ENCODE peak calls at places on chromosome 12, in seven cellular contexts. I is CD8-positive, alpha-beta T cell; P is heart right ventricle; D is cardiac muscle cell; T is foreskin keratinocyte; U is H1; H is right cardiac atrium. A is an unnamed sample. For H3K4me1, the result is how much of the 10 kb centered on the place peaks cover.

GRCh38 chr12:124921200-124922008 is 7.0 kb upstream of the UBC start:
- DNase-seq in I (peak), P (peak), D (peak), T (peak), U (no peak), H (peak), A (peak)

GRCh38 chr12:104585448-104586055 is 128.8 kb downstream of the CHST11 start:
- DNase-seq in I (no peak), P (no peak), D (no peak), T (no peak), U (no peak), H (no peak), A (no peak)

GRCh38 chr12:64518396-64518795 is 66.5 kb downstream of the TBK1 start:
- DNase-seq in I (no peak), P (no peak), D (no peak), T (no peak), U (no peak), H (no peak), A (no peak)

GRCh38 chr12:102197789-102198188 is at the start of gene PMCH:
- DNase-seq in I (no peak), P (no peak), D (no peak), T (peak), U (no peak), H (no peak), A (no peak)

GRCh38 chr12:104583311-104583710 is 126.6 kb downstream of the CHST11 start:
- DNase-seq in I (no peak), P (no peak), D (no peak), T (no peak), U (no peak), H (no peak), A (no peak)

GRCh38 chr12:91565816-91566215 is 383.2 kb upstream of the DCN start:
- DNase-seq in I (no peak), P (no peak), D (no peak), T (no peak), U (no peak), H (no peak), A (no peak)

GRCh38 chr12:57216014-57216891 is at the start of gene NXPH4:
- DNase-seq in I (peak), P (no peak), D (no peak), T (no peak), U (no peak), H (peak), A (peak)

GRCh38 chr12:63838411-63838810 is 6.1 kb upstream of the SRGAP1 start:
- DNase-seq in I (no peak), P (no peak), D (no peak), T (no peak), U (no peak), H (no peak), A (no peak)

GRCh38 chr12:57089259-57090245 is 638 bp downstream of the NAB2 start:
- DNase-seq in I (peak), P (peak), D (peak), T (no peak), U (no peak), H (peak), A (peak)

GRCh38 chr12:64780220-64780530 is 21.0 kb upstream of the GNS start:
- DNase-seq in I (no peak), P (no peak), D (no peak), T (no peak), U (no peak), H (no peak), A (no peak)

GRCh38 chr12:94047781-94048567 is 100.4 kb upstream of the PLXNC1 start:
- DNase-seq in I (no peak), P (peak), D (no peak), T (peak), U (no peak), H (no peak), A (peak)

GRCh38 chr12:9099552-9100190 is 16.0 kb downstream of the A2M start:
- DNase-seq in I (no peak), P (no peak), D (no peak), T (no peak), U (no peak), H (no peak), A (no peak)

GRCh38 chr12:68189766-68190700 is 30.5 kb upstream of the IFNG start:
- DNase-seq in I (peak), P (no peak), D (peak), T (peak), U (no peak), H (no peak), A (no peak)

GRCh38 chr12:12883369-12884001 is 7.9 kb upstream of the GPRC5A start:
- DNase-seq in I (no peak), P (no peak), D (peak), T (peak), U (no peak), H (no peak), A (peak)

GRCh38 chr12:15154108-15154507 is 67.1 kb downstream of the RERG start:
- DNase-seq in I (no peak), P (no peak), D (no peak), T (no peak), U (no peak), H (no peak), A (no peak)

GRCh38 chr12:74415633-74416032 is 122.0 kb upstream of the ATXN7L3B start:
- DNase-seq in I (no peak), P (no peak), D (peak), T (no peak), U (no peak), H (no peak), A (no peak)

GRCh38 chr12:113297214-113297587 is 37.7 kb downstream of the SLC8B1 start:
- DNase-seq in I (no peak), P (no peak), D (no peak), T (no peak), U (no peak), H (no peak), A (no peak)

GRCh38 chr12:78101181-78101876 is 270.6 kb downstream of the NAV3 start:
- DNase-seq in I (no peak), P (no peak), D (no peak), T (no peak), U (no peak), H (no peak), A (no peak)

GRCh38 chr12:94586589-94587259 is 63.6 kb downstream of the TMCC3 start:
- DNase-seq in I (no peak), P (no peak), D (no peak), T (no peak), U (no peak), H (no peak), A (no peak)

GRCh38 chr12:89059721-89060120 is 292.6 kb downstream of the DUSP6 start:
- DNase-seq in I (no peak), P (no peak), D (peak), T (no peak), U (no peak), H (no peak), A (no peak)

GRCh38 chr12:57522019-57522886 is at the start of gene MBD6:
- DNase-seq in I (peak), P (peak), D (peak), T (peak), U (no peak), H (peak), A (peak)

GRCh38 chr12:105192624-105193225 is 43.2 kb downstream of the APPL2 start:
- DNase-seq in I (no peak), P (no peak), D (no peak), T (no peak), U (no peak), H (no peak), A (no peak)

GRCh38 chr12:127548123-127548553 is 718.8 kb upstream of the TMEM132C start:
- DNase-seq in I (no peak), P (no peak), D (no peak), T (no peak), U (no peak), H (no peak), A (no peak)

GRCh38 chr12:28925726-28926376 is 223.2 kb upstream of the FAR2 start:
- DNase-seq in I (no peak), P (peak), D (peak), T (no peak), U (no peak), H (no peak), A (no peak)

GRCh38 chr12:120783197-120783596 is 57.6 kb downstream of the ACADS start:
- DNase-seq in I (no peak), P (no peak), D (peak), T (peak), U (no peak), H (no peak), A (no peak)

GRCh38 chr12:56151672-56152131 is 685 bp upstream of the MYL6B start:
- DNase-seq in I (peak), P (no peak), D (no peak), T (peak), U (no peak), H (no peak), A (peak)

GRCh38 chr12:701896-702539 is 38.8 kb upstream of the NINJ2 start:
- DNase-seq in I (no peak), P (no peak), D (peak), T (no peak), U (no peak), H (no peak), A (no peak)

GRCh38 chr12:80187660-80188090 is 88.3 kb downstream of the OTOGL start:
- DNase-seq in I (no peak), P (peak), D (peak), T (no peak), U (no peak), H (peak), A (no peak)

GRCh38 chr12:81502912-81503695 is 256.0 kb downstream of the PPFIA2 start:
- DNase-seq in I (no peak), P (no peak), D (peak), T (peak), U (no peak), H (no peak), A (no peak)

GRCh38 chr12:57832966-57833365 is 13.6 kb downstream of the CTDSP2 start:
- DNase-seq in I (no peak), P (no peak), D (no peak), T (no peak), U (no peak), H (no peak), A (no peak)

GRCh38 chr12:13435535-13435934 is 239.0 kb downstream of the EMP1 start:
- DNase-seq in I (no peak), P (no peak), D (no peak), T (no peak), U (peak), H (no peak), A (no peak)

GRCh38 chr12:16613199-16613598 is 7.2 kb upstream of the LMO3 start:
- DNase-seq in I (no peak), P (no peak), D (peak), T (no peak), U (no peak), H (no peak), A (no peak)

GRCh38 chr12:58268080-58268479 is 326.7 kb downstream of the ATP23 start:
- DNase-seq in I (no peak), P (no peak), D (peak), T (no peak), U (no peak), H (no peak), A (no peak)

GRCh38 chr12:121513464-121514183 is 67.2 kb downstream of the KDM2B start:
- DNase-seq in I (no peak), P (no peak), D (no peak), T (no peak), U (peak), H (no peak), A (no peak)

GRCh38 chr12:56679834-56680575 is 8.1 kb downstream of the PTGES3 start:
- DNase-seq in I (no peak), P (no peak), D (no peak), T (no peak), U (no peak), H (no peak), A (no peak)

GRCh38 chr12:66063976-66064375 is 66.6 kb downstream of the LLPH start:
- DNase-seq in I (no peak), P (no peak), D (no peak), T (no peak), U (no peak), H (no peak), A (no peak)

GRCh38 chr12:105425263-105426174 is 95.0 kb downstream of the C12orf75 start:
- DNase-seq in I (no peak), P (no peak), D (no peak), T (no peak), U (no peak), H (no peak), A (no peak)

GRCh38 chr12:33187409-33187808 is 252.2 kb downstream of the SYT10 start:
- DNase-seq in I (no peak), P (no peak), D (no peak), T (no peak), U (no peak), H (no peak), A (no peak)

GRCh38 chr12:115873416-115874082 is 403.9 kb downstream of the MED13L start:
- DNase-seq in I (no peak), P (no peak), D (no peak), T (no peak), U (no peak), H (no peak), A (peak)
- H3K27ac ChIP-seq in I (no peak), P (no peak), D (no peak), T (peak), U (peak), H (no peak), A (peak)

GRCh38 chr12:92574046-92574783 is 128.6 kb upstream of the PLEKHG7 start:
- DNase-seq in I (no peak), P (no peak), D (peak), T (no peak), U (no peak), H (peak), A (no peak)

GRCh38 chr12:92570056-92570753 is 132.6 kb upstream of the PLEKHG7 start:
- DNase-seq in I (peak), P (peak), D (peak), T (peak), U (no peak), H (no peak), A (peak)

GRCh38 chr12:92573104-92573503 is 129.7 kb upstream of the PLEKHG7 start:
- DNase-seq in I (no peak), P (no peak), D (no peak), T (peak), U (no peak), H (no peak), A (no peak)

GRCh38 chr12:92571169-92571568 is 131.6 kb upstream of the PLEKHG7 start:
- DNase-seq in I (no peak), P (no peak), D (no peak), T (no peak), U (no peak), H (no peak), A (no peak)

GRCh38 chr12:92571844-92572543 is 130.8 kb upstream of the PLEKHG7 start:
- DNase-seq in I (no peak), P (no peak), D (no peak), T (no peak), U (no peak), H (peak), A (no peak)
- H3K4me1 ChIP-seq in I (under half), P (under half), D (under half), T (under half), U (under half), H (under half), A (under half)

GRCh38 chr12:54654926-54655325 is 6.8 kb upstream of the DCD start:
- DNase-seq in I (no peak), P (no peak), D (no peak), T (no peak), U (no peak), H (no peak), A (no peak)
- H3K27ac ChIP-seq in I (no peak), P (no peak), D (no peak), T (no peak), U (no peak), H (no peak), A (no peak)

GRCh38 chr12:50948798-50949197 is 3.5 kb upstream of the HIGD1C start:
- DNase-seq in I (no peak), P (no peak), D (no peak), T (no peak), U (no peak), H (no peak), A (no peak)
- H3K4me1 ChIP-seq in I (under half), P (under half), D (under half), T (under half), U (under half), H (under half), A (under half)

GRCh38 chr12:51216652-51217051 is 1.2 kb downstream of the POU6F1 start:
- DNase-seq in I (no peak), P (no peak), D (no peak), T (no peak), U (no peak), H (no peak), A (no peak)

GRCh38 chr12:51217968-51218606 is at the start of gene POU6F1:
- DNase-seq in I (peak), P (peak), D (peak), T (peak), U (peak), H (peak), A (peak)

GRCh38 chr12:51219345-51219744 is 1.5 kb upstream of the POU6F1 start:
- DNase-seq in I (no peak), P (no peak), D (no peak), T (no peak), U (no peak), H (no peak), A (no peak)

GRCh38 chr12:51217133-51217967 is 512 bp downstream of the POU6F1 start:
- DNase-seq in I (peak), P (peak), D (peak), T (no peak), U (no peak), H (peak), A (peak)

DNA sequence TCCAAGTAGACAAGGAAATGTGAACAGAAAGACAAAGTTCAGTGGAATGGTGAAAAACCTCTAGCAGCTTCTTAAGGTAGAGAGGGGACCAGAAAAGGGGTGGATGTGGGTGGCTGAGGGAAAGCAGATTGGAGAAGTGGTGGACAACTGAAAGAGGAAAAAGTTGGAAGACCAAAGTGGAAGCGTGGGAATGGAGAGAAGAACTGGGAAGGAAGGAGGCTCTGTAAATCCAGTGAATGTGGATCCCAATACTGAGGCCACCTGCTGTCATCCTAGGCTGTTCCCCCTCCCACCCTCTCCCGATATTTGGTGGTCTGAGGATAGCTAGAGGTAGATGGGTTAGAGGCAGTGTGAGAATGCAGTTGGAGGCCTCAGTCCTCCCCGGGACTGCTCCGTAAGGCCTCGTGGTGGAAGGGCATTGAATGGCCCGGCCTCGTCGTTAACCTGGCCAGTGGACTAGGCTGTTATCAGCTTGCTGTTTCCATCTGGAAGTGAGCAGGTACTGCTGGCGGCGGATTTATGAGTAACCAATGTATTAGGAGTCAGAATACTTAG is 822 bp upstream of the POU6F1 start:
- DNase-seq in I (no peak), P (no peak), D (peak), T (no peak), U (no peak), H (peak), A (peak)
- H3K27ac ChIP-seq in I (peak), P (peak), D (peak), T (peak), U (peak), H (peak), A (peak)

DNA sequence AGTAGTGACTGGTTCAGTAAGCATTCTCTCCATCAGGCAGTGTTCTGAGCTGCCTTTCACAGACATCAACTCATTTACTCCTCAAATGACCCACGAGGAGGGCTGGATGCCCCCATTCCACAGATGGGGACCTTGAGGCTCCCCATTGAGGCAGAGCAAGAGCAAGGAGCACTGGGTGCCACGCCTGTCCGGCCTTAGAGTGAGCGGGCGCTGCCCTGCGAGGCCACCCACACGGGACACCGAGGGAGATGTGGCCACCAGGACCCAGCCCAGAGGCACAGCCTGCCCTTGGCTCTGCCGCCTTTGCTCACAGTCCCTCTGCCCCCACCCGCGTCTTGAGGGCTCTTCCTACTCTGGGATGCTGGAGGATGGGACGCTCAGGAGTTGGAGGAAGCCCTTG is 3.0 kb downstream of the FBRSL1 start:
- DNase-seq in I (no peak), P (no peak), D (no peak), T (no peak), U (no peak), H (peak), A (no peak)
- H3K4me1 ChIP-seq in I (half or more), P (half or more), D (under half), T (under half), U (under half), H (under half), A (under half)

DNA sequence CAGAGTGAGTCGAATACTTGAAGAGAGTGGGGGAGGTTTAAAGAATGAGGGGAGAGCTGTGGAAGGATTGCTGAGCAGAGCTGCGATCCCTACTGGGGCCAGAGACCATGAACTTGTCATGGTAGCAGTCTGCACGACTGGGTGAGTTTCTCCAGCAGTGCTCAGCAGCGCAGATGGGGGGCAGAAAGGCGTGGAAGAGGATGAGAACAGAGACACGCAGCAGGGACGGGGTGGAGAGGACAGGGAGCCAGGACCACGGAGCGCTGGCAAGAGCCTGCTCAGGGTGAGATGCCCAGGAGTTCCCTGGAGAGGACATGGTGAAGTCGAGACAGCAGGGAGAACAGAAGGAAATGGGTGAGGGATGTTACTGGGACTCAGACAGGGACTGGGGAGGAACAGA is 2.1 kb upstream of the AQP6 start:
- DNase-seq in I (no peak), P (no peak), D (no peak), T (no peak), U (no peak), H (no peak), A (no peak)
- H3K27ac ChIP-seq in I (no peak), P (no peak), D (no peak), T (no peak), U (no peak), H (no peak), A (no peak)

DNA sequence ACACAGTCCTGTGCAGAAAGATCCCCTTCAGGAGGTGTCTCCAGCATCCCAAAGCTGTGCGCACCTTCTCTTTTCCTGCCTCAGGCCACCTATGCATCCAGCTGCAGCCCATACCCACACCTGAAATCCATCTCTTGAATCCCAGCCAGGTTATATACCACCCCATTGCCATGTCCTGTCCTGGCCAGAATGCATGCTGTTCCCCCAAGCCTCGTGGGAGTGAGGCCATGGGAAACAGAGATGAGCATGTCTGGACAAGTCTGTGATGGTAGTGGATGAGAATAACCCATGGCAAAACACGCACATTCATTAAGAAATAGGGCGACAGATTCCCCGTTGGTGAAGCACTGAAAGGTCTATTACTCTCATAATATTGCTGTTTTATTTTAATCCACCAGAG is 97.7 kb upstream of the FKBP4 start:
- DNase-seq in I (no peak), P (no peak), D (no peak), T (no peak), U (no peak), H (no peak), A (no peak)
- H3K4me1 ChIP-seq in I (under half), P (under half), D (under half), T (under half), U (under half), H (under half), A (under half)

A was measured in prostate gland.